ENCODE peak calls at places on chromosomes 7 and 10, in seven cellular contexts. U, Z, Y, E, K, M and G are unnamed samples.

GRCh38 chr10:44380829-44381600 is 3.9 kb downstream of the CXCL12 start:
- DNase-seq in U (no peak), Z (no peak), Y (no peak), E (no peak), K (no peak), M (no peak), G (no peak)

GRCh38 chr10:71842424-71842823 is 8.6 kb downstream of the PSAP start:
- DNase-seq in U (no peak), Z (no peak), Y (no peak), E (no peak), K (no peak), M (no peak), G (no peak)

GRCh38 chr10:124564881-124565280 is 103.3 kb downstream of the LHPP start:
- DNase-seq in U (no peak), Z (no peak), Y (no peak), E (no peak), K (no peak), M (no peak), G (no peak)

GRCh38 chr10:70518695-70519094 is 40.1 kb downstream of the PALD1 start:
- DNase-seq in U (no peak), Z (peak), Y (no peak), E (no peak), K (no peak), M (no peak), G (no peak)

GRCh38 chr10:46514899-46515298 is 41.6 kb downstream of the GPRIN2 start:
- DNase-seq in U (no peak), Z (no peak), Y (no peak), E (no peak), K (no peak), M (no peak), G (no peak)

GRCh38 chr7:93013471-93014061 is 104.2 kb downstream of the SAMD9 start:
- DNase-seq in U (no peak), Z (no peak), Y (no peak), E (no peak), K (no peak), M (no peak), G (no peak)

GRCh38 chr7:111067682-111068081 is 23.2 kb upstream of the LRRN3 start:
- DNase-seq in U (no peak), Z (no peak), Y (no peak), E (no peak), K (no peak), M (no peak), G (no peak)

GRCh38 chr7:133837248-133837647 is 289.9 kb upstream of the LRGUK start:
- DNase-seq in U (no peak), Z (no peak), Y (no peak), E (no peak), K (no peak), M (no peak), G (no peak)

GRCh38 chr7:86643478-86644281 is at the start of gene GRM3:
- DNase-seq in U (peak), Z (no peak), Y (peak), E (no peak), K (peak), M (no peak), G (no peak)

GRCh38 chr7:138755331-138755747 is 42.5 kb upstream of the TMEM213 start:
- DNase-seq in U (no peak), Z (no peak), Y (peak), E (no peak), K (no peak), M (no peak), G (peak)

GRCh38 chr10:34526758-34527730 is 288.1 kb downstream of the PARD3 start:
- DNase-seq in U (no peak), Z (peak), Y (peak), E (peak), K (no peak), M (no peak), G (no peak)

GRCh38 chr7:75879771-75880184 is 944 bp downstream of the RHBDD2 start:
- DNase-seq in U (no peak), Z (peak), Y (peak), E (no peak), K (no peak), M (peak), G (no peak)

GRCh38 chr10:97278491-97278989 is 13.9 kb downstream of the ARHGAP19 start:
- DNase-seq in U (no peak), Z (peak), Y (peak), E (no peak), K (no peak), M (no peak), G (no peak)

GRCh38 chr10:29811751-29812427 is 177.1 kb upstream of the SVIL start:
- DNase-seq in U (no peak), Z (peak), Y (peak), E (peak), K (no peak), M (no peak), G (peak)

GRCh38 chr7:142898377-142899235 is 13.1 kb upstream of the TRPV6 start:
- DNase-seq in U (no peak), Z (no peak), Y (no peak), E (no peak), K (no peak), M (no peak), G (no peak)

GRCh38 chr10:103086261-103086660 is 106.8 kb downstream of the NT5C2 start:
- DNase-seq in U (no peak), Z (no peak), Y (no peak), E (no peak), K (no peak), M (no peak), G (no peak)

GRCh38 chr10:3806603-3807002 is 21.6 kb upstream of the KLF6 start:
- DNase-seq in U (no peak), Z (peak), Y (peak), E (no peak), K (no peak), M (no peak), G (peak)

GRCh38 chr7:5419523-5420107 is 4.0 kb downstream of the TNRC18 start:
- DNase-seq in U (peak), Z (peak), Y (no peak), E (no peak), K (peak), M (no peak), G (peak)

GRCh38 chr7:105261689-105262088 is 127.0 kb downstream of the SRPK2 start:
- DNase-seq in U (no peak), Z (peak), Y (no peak), E (no peak), K (no peak), M (no peak), G (no peak)

GRCh38 chr7:128056901-128057300 is 25.7 kb upstream of the LRRC4 start:
- DNase-seq in U (no peak), Z (peak), Y (peak), E (no peak), K (no peak), M (no peak), G (no peak)

GRCh38 chr10:117391436-117392205 is 16.4 kb upstream of the PDZD8 start:
- DNase-seq in U (peak), Z (peak), Y (peak), E (no peak), K (no peak), M (no peak), G (no peak)

GRCh38 chr10:132488231-132488821 is 49.3 kb upstream of the INPP5A start:
- DNase-seq in U (no peak), Z (no peak), Y (no peak), E (no peak), K (no peak), M (no peak), G (no peak)

GRCh38 chr10:13732485-13732884 is 145.7 kb downstream of the PRPF18 start:
- DNase-seq in U (no peak), Z (no peak), Y (no peak), E (no peak), K (no peak), M (no peak), G (no peak)

GRCh38 chr10:95290801-95291633 is at the start of gene PDLIM1:
- DNase-seq in U (peak), Z (peak), Y (peak), E (peak), K (peak), M (peak), G (peak)

GRCh38 chr10:84563355-84563754 is 235.0 kb downstream of the CCSER2 start:
- DNase-seq in U (no peak), Z (no peak), Y (no peak), E (no peak), K (no peak), M (no peak), G (no peak)

GRCh38 chr10:34753014-34753757 is 61.9 kb downstream of the PARD3 start:
- DNase-seq in U (no peak), Z (no peak), Y (no peak), E (no peak), K (no peak), M (no peak), G (no peak)

GRCh38 chr10:29828440-29828894 is 193.7 kb upstream of the SVIL start:
- DNase-seq in U (no peak), Z (peak), Y (peak), E (no peak), K (no peak), M (no peak), G (no peak)

GRCh38 chr10:84341538-84341856 is 13.1 kb downstream of the CCSER2 start:
- DNase-seq in U (no peak), Z (no peak), Y (no peak), E (no peak), K (no peak), M (no peak), G (no peak)

GRCh38 chr7:31251441-31251840 is 89.1 kb downstream of the NEUROD6 start:
- DNase-seq in U (no peak), Z (no peak), Y (no peak), E (no peak), K (no peak), M (no peak), G (no peak)

GRCh38 chr7:67406941-67407340 is 410.3 kb downstream of the TYW1 start:
- DNase-seq in U (no peak), Z (no peak), Y (peak), E (no peak), K (no peak), M (no peak), G (no peak)

GRCh38 chr10:113058175-113058961 is 108.3 kb downstream of the TCF7L2 start:
- DNase-seq in U (peak), Z (peak), Y (peak), E (no peak), K (no peak), M (no peak), G (no peak)

GRCh38 chr10:8159628-8160165 is 105.2 kb downstream of the GATA3 start:
- DNase-seq in U (no peak), Z (no peak), Y (no peak), E (no peak), K (no peak), M (no peak), G (no peak)

DNA sequence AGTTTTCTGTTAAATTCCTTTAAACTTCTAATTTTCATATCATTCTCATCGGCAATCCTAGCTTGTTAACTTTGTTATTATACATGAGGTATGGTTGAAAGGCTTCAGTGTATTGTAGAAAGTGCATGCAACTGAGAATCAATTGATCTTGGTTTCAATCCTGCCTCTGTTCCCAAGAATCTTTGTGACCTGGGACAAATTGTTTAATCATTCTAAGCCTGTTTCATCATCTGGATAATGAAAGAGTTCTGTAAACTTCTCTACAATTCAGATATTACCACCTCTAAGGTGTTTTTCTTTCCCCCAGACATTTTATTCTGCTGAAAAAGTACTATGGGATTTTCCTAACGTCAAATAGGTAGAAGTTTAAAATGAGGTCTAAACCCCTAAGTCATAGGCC is 179.0 kb downstream of the RNLS start:
- DNase-seq in U (no peak), Z (no peak), Y (no peak), E (no peak), K (no peak), M (no peak), G (no peak)
- TF ChIP-seq CTCF in U (no peak), Z (no peak), Y (no peak), E (no peak), K (no peak), M (no peak), G (no peak)

DNA sequence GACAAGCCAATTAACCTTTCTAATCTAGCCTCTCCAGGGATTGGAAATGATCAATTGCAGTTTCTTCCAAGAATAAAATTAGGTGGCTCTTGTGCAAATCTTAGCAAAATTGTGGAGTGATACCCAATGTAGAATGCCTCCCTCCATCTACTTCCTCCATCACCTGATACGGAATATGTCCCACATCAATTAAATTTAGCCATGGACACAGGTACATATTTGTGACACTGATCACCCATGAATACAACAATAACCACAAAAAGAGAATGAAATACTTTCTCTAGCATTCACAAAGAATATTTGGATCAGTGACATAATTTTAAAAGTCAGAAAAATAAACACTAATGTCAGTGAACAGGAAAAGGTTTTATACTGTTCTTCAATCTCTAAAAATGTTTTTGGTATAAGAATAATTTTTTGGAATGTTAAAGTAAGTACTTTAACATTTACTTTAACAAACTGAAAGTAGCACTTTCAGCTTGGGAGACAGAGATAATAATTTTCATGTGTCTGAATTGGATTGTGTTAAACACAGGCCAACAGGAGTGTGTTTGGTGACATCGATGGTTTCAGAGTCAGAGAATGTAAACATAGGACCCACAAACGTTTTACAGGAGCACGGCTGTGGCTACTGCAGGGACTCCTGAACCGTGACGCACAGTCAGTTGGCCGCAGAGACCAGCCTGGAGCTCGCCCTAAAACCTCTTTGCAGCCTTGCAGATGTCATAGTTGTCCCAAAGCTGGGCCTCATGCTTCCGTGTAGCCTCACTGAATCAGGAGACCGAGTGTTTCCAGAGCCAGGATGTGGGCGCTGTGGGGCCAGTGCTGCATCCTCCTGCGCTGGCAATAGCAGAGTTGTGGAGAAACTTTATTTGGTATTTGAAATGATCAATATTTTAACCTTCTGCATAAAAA is 7.2 kb downstream of the RBM20 start:
- DNase-seq in U (no peak), Z (peak), Y (no peak), E (peak), K (no peak), M (no peak), G (no peak)
- TF ChIP-seq CTCF in U (no peak), Z (no peak), Y (no peak), E (no peak), K (no peak), M (no peak), G (no peak)

GRCh38 chr10:88689366-88689765 is 16.7 kb upstream of the LIPK start:
- DNase-seq in U (no peak), Z (no peak), Y (no peak), E (no peak), K (no peak), M (no peak), G (no peak)

GRCh38 chr10:88687853-88688467 is 18.1 kb upstream of the LIPK start:
- DNase-seq in U (no peak), Z (peak), Y (peak), E (no peak), K (no peak), M (no peak), G (no peak)

GRCh38 chr10:88693392-88694020 is 12.5 kb upstream of the LIPK start:
- DNase-seq in U (no peak), Z (peak), Y (peak), E (no peak), K (no peak), M (no peak), G (no peak)
- TF ChIP-seq CTCF in U (peak), Z (peak), Y (peak), E (no peak), K (peak), M (no peak), G (no peak)

DNA sequence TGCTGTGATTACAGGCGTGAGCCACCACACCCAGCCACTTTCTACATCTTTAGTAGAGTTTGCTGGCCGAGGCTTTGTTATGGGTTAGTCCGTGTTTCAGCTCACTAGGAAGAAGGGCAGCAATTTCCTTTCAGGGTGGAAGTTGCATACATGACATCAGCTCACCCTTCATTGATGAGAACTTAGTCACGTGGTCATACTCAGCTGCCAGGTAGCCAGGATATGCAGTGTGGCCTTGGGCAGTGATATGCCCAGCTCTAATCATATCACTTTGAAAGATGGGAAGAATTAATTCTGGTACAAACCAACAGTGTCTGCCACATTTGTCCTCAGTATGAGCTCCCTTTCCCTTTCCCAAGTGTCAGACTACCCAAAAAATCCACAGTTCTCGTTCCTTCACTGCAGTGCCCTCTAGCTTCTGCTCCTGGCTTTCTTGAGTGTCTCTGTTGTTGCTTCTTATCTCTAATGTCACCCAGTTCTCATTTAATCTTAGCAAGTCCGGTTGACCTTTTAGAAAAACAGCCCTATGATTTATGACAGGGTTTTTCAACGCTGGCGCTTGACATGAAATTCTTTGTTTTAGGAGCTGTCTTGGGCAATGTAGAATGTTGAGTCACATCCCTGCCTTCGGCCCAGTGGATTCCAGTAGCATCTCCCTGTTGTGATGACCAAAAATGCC is 108.7 kb upstream of the ITGB1 start:
- DNase-seq in U (no peak), Z (peak), Y (peak), E (no peak), K (no peak), M (no peak), G (no peak)
- TF ChIP-seq CTCF in U (no peak), Z (peak), Y (peak), E (no peak), K (no peak), M (no peak), G (no peak)

GRCh38 chr7:37354661-37355131 is 94.0 kb downstream of the ELMO1 start:
- DNase-seq in U (peak), Z (peak), Y (peak), E (peak), K (no peak), M (no peak), G (peak)

GRCh38 chr7:37353949-37354660 is 94.6 kb downstream of the ELMO1 start:
- DNase-seq in U (no peak), Z (no peak), Y (no peak), E (no peak), K (no peak), M (no peak), G (no peak)

GRCh38 chr7:37349979-37350590 is 98.6 kb downstream of the ELMO1 start:
- DNase-seq in U (no peak), Z (no peak), Y (no peak), E (no peak), K (no peak), M (no peak), G (no peak)

GRCh38 chr7:37352251-37352650 is 96.4 kb downstream of the ELMO1 start:
- DNase-seq in U (no peak), Z (no peak), Y (no peak), E (no peak), K (no peak), M (no peak), G (no peak)

GRCh38 chr7:37352974-37353948 is 95.4 kb downstream of the ELMO1 start:
- DNase-seq in U (no peak), Z (no peak), Y (no peak), E (no peak), K (no peak), M (peak), G (peak)
- TF ChIP-seq CTCF in U (no peak), Z (no peak), Y (no peak), E (no peak), K (peak), M (peak), G (peak)

GRCh38 chr7:28364082-28364481 is 48.2 kb upstream of the CREB5 start:
- DNase-seq in U (no peak), Z (peak), Y (no peak), E (no peak), K (no peak), M (no peak), G (no peak)
- TF ChIP-seq CTCF in U (peak), Z (peak), Y (peak), E (no peak), K (peak), M (no peak), G (peak)

GRCh38 chr10:110206988-110207804 is at the start of gene MXI1:
- DNase-seq in U (peak), Z (peak), Y (peak), E (peak), K (peak), M (peak), G (peak)

GRCh38 chr10:110209399-110209925 is 2.1 kb downstream of the MXI1 start:
- DNase-seq in U (peak), Z (peak), Y (peak), E (no peak), K (peak), M (peak), G (peak)

GRCh38 chr10:110207805-110208613 is 604 bp downstream of the MXI1 start:
- DNase-seq in U (peak), Z (peak), Y (peak), E (peak), K (peak), M (peak), G (no peak)

GRCh38 chr10:110209926-110210662 is 2.7 kb downstream of the MXI1 start:
- DNase-seq in U (peak), Z (peak), Y (peak), E (peak), K (peak), M (peak), G (no peak)

GRCh38 chr10:110208614-110209398 is 1.4 kb downstream of the MXI1 start:
- DNase-seq in U (no peak), Z (peak), Y (peak), E (peak), K (no peak), M (peak), G (no peak)
- TF ChIP-seq CTCF in U (no peak), Z (peak), Y (peak), E (peak), K (no peak), M (no peak), G (no peak)